ENCODE peak calls at places on chromosome 6, in nine cellular contexts. C is mammary epithelial cell; H is left ventricle myocardium inferior; F is CD8-positive, alpha-beta T cell; L is activated B cell treated with CpG ODN at 0.5 μM for 24 hours; B is mesothelial cell of epicardium; I is suprapubic skin; Q is endothelial cell of umbilical vein; S is foreskin fibroblast. Y is an unnamed sample.

GRCh38 chr6:6689413-6690143 is 101.1 kb downstream of the LY86 start:
- DNase-seq in Q (peak), C (peak), S (peak), H (no peak), F (no peak), B (no peak), I (no peak), L (no peak), Y (no peak)

GRCh38 chr6:80183019-80183418 is 76.5 kb downstream of the BCKDHB start:
- DNase-seq in S (no peak), F (no peak), H (no peak), C (no peak), B (no peak), Q (peak), I (no peak), L (no peak), Y (no peak)

GRCh38 chr6:44285552-44286284 is 15.5 kb downstream of the TMEM151B start:
- DNase-seq in S (peak), I (no peak), F (no peak), C (no peak), Q (no peak), B (no peak), L (no peak), H (no peak), Y (no peak)

GRCh38 chr6:106192824-106193223 is 106.7 kb downstream of the PRDM1 start:
- DNase-seq in Q (peak), H (no peak), F (no peak), S (peak), C (peak), I (no peak), L (no peak), B (no peak), Y (no peak)

GRCh38 chr6:43733471-43734293 is 36.3 kb upstream of the VEGFA start:
- DNase-seq in I (peak), B (no peak), S (no peak), H (no peak), C (peak), L (no peak), Q (no peak), F (peak), Y (no peak)

GRCh38 chr6:143539106-143539505 is 27.6 kb upstream of the FUCA2 start:
- DNase-seq in F (no peak), Q (no peak), I (no peak), S (no peak), H (no peak), L (no peak), B (no peak), C (no peak), Y (no peak)

GRCh38 chr6:20876016-20876415 is 341.8 kb downstream of the CDKAL1 start:
- DNase-seq in H (no peak), L (no peak), S (peak), Q (peak), F (no peak), C (peak), I (no peak), B (no peak), Y (no peak)

GRCh38 chr6:148455674-148456559 is 113.3 kb downstream of the SASH1 start:
- DNase-seq in C (no peak), Q (peak), I (no peak), H (no peak), F (no peak), B (no peak), L (no peak), S (no peak), Y (no peak)

GRCh38 chr6:28167926-28168325 is 26.2 kb downstream of the ZKSCAN8 start:
- DNase-seq in L (no peak), C (no peak), B (no peak), I (no peak), F (no peak), Q (no peak), S (no peak), H (no peak), Y (no peak)

GRCh38 chr6:127458817-127459216 is 372 bp downstream of the KIAA0408 start:
- DNase-seq in L (no peak), B (no peak), C (peak), S (peak), I (peak), F (no peak), H (no peak), Q (no peak), Y (no peak)

GRCh38 chr6:169851641-169852503 is 100.5 kb downstream of the ERMARD start:
- DNase-seq in L (peak), H (no peak), I (no peak), C (peak), F (peak), B (peak), Q (peak), S (no peak), Y (no peak)

GRCh38 chr6:2275207-2275891 is 29.9 kb upstream of the GMDS start:
- DNase-seq in B (no peak), S (peak), I (no peak), H (no peak), Q (no peak), F (no peak), L (no peak), C (no peak), Y (no peak)

GRCh38 chr6:166454692-166455515 is 72.2 kb upstream of the MPC1 start:
- DNase-seq in F (no peak), S (no peak), Q (no peak), C (no peak), B (no peak), H (no peak), L (no peak), I (no peak), Y (no peak)

GRCh38 chr6:166459906-166460305 is 77.2 kb upstream of the MPC1 start:
- DNase-seq in F (no peak), I (no peak), C (no peak), L (no peak), S (no peak), Q (no peak), B (no peak), H (no peak), Y (no peak)

GRCh38 chr6:166459272-166459671 is 76.5 kb upstream of the MPC1 start:
- DNase-seq in C (no peak), S (no peak), F (no peak), B (no peak), I (no peak), H (no peak), Q (no peak), L (no peak), Y (no peak)

GRCh38 chr6:166453651-166454050 is 70.9 kb upstream of the MPC1 start:
- DNase-seq in C (no peak), B (no peak), H (no peak), F (no peak), S (no peak), Q (no peak), L (no peak), I (no peak), Y (no peak)

DNA sequence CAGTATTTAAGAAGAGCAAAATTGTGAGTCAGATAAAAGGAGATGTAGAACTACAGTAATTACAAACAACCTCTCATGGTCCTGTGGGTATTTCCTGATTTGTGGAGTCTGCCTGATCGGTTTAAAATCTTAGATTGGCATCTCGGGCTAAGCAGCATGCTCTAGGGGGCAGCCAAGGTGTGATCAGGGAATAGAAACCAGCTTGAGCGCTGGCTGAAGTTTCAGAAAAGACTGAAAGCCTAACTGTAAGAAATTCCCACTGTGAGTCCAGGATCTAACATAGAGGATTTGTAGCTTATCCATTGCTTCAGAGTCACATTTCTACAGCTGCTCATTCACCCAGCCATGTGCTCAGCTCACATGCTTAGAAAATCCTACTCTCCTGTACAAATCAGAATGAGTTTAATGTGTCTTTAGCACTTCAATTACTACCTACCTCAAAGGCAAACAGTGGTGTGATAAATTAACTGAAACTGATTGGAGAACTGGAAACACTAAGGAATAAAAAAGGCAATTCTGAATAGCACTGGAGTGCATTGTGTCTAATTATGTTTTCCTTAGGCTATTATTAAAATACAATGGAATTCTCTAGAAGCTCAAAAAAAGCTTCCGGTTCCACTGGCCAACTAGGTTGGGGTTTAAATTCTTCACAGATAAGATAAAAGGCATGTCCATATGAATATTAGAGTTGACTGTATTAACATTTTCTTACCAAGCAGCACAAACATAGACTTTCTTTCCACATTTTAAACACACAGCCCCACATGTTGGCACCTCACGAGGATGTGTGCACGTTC is 73.8 kb upstream of the MPC1 start:
- DNase-seq in H (no peak), F (no peak), L (no peak), B (no peak), C (no peak), Q (peak), S (peak), I (no peak), Y (no peak)
- TF ChIP-seq CTCF in H (peak), F (no peak), L (no peak), B (no peak), C (no peak), Q (peak), S (peak), I (no peak), Y (no peak)

DNA sequence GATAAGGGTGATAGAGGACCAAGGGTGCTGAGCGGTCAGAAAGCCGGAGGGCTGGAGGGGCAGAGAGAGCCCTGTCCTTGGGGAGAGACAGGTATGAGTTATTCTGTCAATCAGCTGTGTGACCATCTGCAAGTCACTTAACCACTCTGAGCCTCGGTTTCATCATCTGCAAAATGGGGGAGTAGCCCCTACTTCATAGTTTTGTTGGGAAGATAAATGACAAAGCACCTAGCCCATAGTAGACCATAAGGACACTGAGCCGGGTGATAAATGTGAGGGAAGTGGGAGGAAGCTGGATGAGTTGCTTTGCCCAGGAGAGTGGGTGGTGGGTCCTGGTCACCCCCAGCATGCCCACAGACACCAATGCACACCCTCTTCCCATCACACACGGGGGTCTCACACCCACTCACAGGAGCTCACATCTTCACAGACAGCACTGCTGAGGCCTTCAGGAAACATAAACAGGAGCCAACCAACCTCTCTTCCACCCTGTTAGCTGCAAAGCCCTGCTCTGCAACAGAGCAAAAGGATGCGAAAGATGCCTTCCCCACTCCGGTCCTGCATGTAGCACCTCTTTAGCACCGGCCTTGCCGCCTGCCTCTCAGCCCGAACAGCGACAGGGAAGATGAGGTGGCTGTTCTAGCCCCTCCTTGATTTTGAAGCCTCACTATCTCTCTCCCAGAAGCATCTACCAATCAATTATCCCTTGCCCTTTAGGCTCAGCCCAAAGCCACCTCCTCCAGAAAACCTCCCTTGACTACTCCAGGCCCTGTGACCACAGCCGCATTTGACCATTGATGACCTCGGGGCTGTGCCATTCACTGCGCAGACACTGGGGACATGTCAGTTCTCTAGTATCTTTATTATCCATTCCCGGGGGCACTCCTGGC is 18.9 kb downstream of the SPDEF start:
- DNase-seq in Q (no peak), I (no peak), F (no peak), B (no peak), S (no peak), C (no peak), H (no peak), L (no peak), Y (no peak)
- TF ChIP-seq CTCF in Q (no peak), I (no peak), F (no peak), B (no peak), S (no peak), C (no peak), H (no peak), L (no peak), Y (no peak)

GRCh38 chr6:37802810-37803209 is 16.7 kb upstream of the ZFAND3 start:
- DNase-seq in I (no peak), L (no peak), H (no peak), Q (no peak), B (no peak), C (no peak), F (no peak), S (no peak), Y (no peak)

GRCh38 chr6:37794825-37795224 is 24.7 kb upstream of the ZFAND3 start:
- DNase-seq in C (peak), F (no peak), Q (no peak), L (no peak), I (no peak), S (peak), B (no peak), H (no peak), Y (no peak)

GRCh38 chr6:37799263-37799644 is 20.3 kb upstream of the ZFAND3 start:
- DNase-seq in F (no peak), Q (no peak), I (no peak), L (no peak), H (no peak), S (no peak), C (no peak), B (no peak), Y (no peak)

GRCh38 chr6:37800904-37801669 is 18.4 kb upstream of the ZFAND3 start:
- DNase-seq in S (no peak), I (no peak), Q (no peak), H (no peak), L (no peak), B (no peak), C (no peak), F (no peak), Y (no peak)

GRCh38 chr6:37798436-37799262 is 20.9 kb upstream of the ZFAND3 start:
- DNase-seq in F (no peak), Q (no peak), S (no peak), B (no peak), L (no peak), I (no peak), C (no peak), H (no peak), Y (no peak)
- TF ChIP-seq CTCF in F (no peak), Q (no peak), S (no peak), B (no peak), L (no peak), I (no peak), C (no peak), H (no peak), Y (no peak)

DNA sequence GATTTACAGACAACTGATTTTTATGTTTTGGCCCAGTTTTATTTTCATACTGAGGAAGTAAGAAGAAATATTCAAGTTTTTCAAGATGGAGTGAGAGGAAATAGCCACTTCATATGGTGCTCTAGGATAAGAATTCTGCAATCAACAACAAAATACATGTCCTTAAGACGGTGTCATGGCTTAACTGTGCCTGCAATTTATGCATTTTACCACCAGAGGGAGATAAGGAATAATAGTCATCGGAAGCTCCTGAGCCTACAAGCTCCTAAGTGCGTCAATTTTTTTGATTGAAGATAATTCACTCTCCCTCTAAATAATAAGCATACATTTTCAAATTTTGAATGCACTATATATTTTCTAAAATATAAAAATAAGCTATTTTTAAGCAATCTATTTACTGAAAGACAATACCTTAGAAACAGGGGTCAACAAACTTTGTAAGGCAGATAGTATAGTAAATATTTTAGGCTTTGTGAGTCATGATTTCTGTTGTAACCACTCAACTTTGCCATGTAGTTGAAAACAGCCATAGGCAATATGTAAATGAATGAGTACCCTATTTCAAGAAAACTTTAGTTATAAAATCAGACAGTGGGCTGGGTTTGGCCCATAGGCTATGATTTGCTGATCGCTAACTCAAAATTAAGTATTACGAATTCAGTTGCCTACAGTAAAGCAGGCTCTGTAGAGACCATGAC is 230.9 kb upstream of the DTNBP1 start:
- DNase-seq in Q (peak), C (peak), H (no peak), F (no peak), L (no peak), S (peak), I (no peak), B (no peak), Y (no peak)
- TF ChIP-seq CTCF in Q (peak), C (peak), H (peak), F (no peak), L (no peak), S (peak), I (no peak), B (peak), Y (no peak)

DNA sequence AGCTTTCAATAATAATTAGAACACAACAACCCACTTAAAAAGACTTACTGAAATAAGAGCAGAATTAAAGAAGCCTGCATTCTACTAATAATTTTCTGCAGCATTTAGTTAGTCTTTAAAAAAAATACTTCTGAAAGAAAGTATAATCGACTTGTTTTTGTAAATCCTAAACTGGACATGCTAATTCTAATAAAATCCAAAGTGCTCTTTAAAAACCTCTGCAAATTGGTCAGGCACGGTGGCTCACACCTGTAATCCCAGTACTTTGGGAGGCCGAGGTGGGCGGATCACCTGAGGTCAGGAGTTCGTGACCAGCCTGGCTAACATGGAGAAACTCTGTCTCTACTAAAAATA is 57.5 kb upstream of the ARMH2 start:
- DNase-seq in C (no peak), B (no peak), F (no peak), S (no peak), Q (no peak), I (no peak), H (no peak), L (no peak), Y (no peak)
- TF ChIP-seq CTCF in C (no peak), B (peak), F (no peak), S (no peak), Q (no peak), I (no peak), H (peak), L (no peak), Y (no peak)

GRCh38 chr6:18323935-18324707 is 59.8 kb upstream of the DEK start:
- DNase-seq in F (no peak), I (no peak), H (no peak), Q (peak), C (peak), B (no peak), L (no peak), S (peak), Y (no peak)
- TF ChIP-seq CTCF in F (peak), I (peak), H (peak), Q (peak), C (peak), B (peak), L (peak), S (peak), Y (no peak)

GRCh38 chr6:51618563-51618962 is 468.9 kb downstream of the PKHD1 start:
- DNase-seq in S (no peak), B (no peak), Q (no peak), C (no peak), H (no peak), F (no peak), L (no peak), I (no peak), Y (no peak)
- TF ChIP-seq CTCF in S (no peak), B (peak), Q (no peak), C (peak), H (peak), F (peak), L (no peak), I (peak), Y (no peak)

DNA sequence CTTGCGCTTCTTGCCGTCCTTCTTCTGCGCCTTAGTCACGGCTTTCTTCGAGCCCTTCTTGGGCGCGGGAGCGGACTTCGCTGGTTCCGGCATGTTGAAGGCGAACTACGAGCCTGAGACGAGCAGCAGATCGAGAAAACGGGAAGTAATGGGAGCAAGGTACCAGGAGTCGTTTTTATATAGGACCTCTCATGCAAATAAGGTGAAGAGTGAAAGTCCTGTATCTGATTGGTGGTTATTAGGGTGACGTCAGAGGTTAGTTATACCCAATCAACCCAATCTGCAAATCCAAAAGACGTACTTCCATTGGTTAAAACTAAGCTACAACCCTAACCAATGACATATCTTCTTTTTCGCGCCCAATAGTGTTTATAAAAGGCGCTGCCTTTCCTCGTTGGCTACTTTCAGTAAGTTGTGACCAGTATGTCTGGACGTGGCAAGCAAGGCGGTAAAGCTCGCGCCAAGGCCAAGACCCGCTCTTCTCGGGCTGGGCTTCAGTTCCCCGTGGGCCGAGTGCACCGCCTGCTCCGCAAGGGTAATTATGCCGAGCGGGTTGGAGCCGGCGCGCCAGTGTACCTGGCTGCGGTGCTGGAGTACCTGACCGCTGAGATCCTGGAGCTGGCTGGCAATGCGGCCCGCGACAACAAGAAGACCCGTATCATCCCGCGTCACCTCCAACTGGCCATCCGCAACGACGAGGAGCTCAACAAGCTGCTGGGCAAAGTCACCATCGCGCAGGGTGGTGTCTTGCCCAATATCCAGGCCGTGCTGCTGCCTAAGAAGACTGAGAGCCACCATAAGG is 100.6 kb upstream of the PRSS16 start:
- DNase-seq in S (peak), B (peak), L (peak), Q (peak), H (peak), I (peak), C (peak), F (peak), Y (peak)
- TF ChIP-seq CTCF in S (no peak), B (no peak), L (no peak), Q (no peak), H (no peak), I (no peak), C (no peak), F (no peak), Y (no peak)

Y was measured in omental fat pad.